ENCODE peak calls at places on chromosomes 3 and 15, in four cellular contexts. One of them, this sample, is unnamed.
A peak's percentile ranks its signal among the peaks of the same experiment; 100 is the strongest.

GRCh38 chr3:46946416-46946815 is 30.1 kb downstream of the CCDC12 start:
- DNase-seq in BE2C: no peak
- DNase-seq in Panc1: no peak
- DNase-seq in PC-3: peak; percentile 6
- DNase-seq in this sample: no peak

GRCh38 chr3:153768559-153769469 is 352.4 kb upstream of the ARHGEF26 start:
- DNase-seq in BE2C: peak; percentile 20
- DNase-seq in Panc1: peak; percentile 39
- DNase-seq in PC-3: peak; percentile 78
- DNase-seq in this sample: peak; percentile 60

GRCh38 chr3:171455603-171456550 is 4.3 kb downstream of the TNIK start:
- DNase-seq in BE2C: no peak
- DNase-seq in Panc1: no peak
- DNase-seq in PC-3: peak; percentile 72
- DNase-seq in this sample: no peak

GRCh38 chr3:53885239-53885638 is 3.3 kb upstream of the ACTR8 start:
- DNase-seq in BE2C: no peak
- DNase-seq in Panc1: no peak
- DNase-seq in PC-3: no peak
- DNase-seq in this sample: no peak

GRCh38 chr3:4846529-4846928 is 132.7 kb upstream of the BHLHE40 start:
- DNase-seq in BE2C: no peak
- DNase-seq in Panc1: no peak
- DNase-seq in PC-3: no peak
- DNase-seq in this sample: no peak

GRCh38 chr3:138213373-138214085 is 26.4 kb downstream of the ARMC8 start:
- DNase-seq in BE2C: peak; percentile 26
- DNase-seq in Panc1: no peak
- DNase-seq in PC-3: no peak
- DNase-seq in this sample: no peak

GRCh38 chr3:127985216-127985615 is 67.0 kb upstream of the SEC61A1 start:
- DNase-seq in BE2C: no peak
- DNase-seq in Panc1: no peak
- DNase-seq in PC-3: no peak
- DNase-seq in this sample: no peak

GRCh38 chr15:83716605-83717004 is 62.7 kb downstream of the ADAMTSL3 start:
- DNase-seq in BE2C: no peak
- DNase-seq in Panc1: no peak
- DNase-seq in PC-3: no peak
- DNase-seq in this sample: no peak

GRCh38 chr15:52021892-52022540 is 3.0 kb downstream of the MAPK6 start:
- DNase-seq in BE2C: no peak
- DNase-seq in Panc1: no peak
- DNase-seq in PC-3: no peak
- DNase-seq in this sample: no peak

GRCh38 chr3:122097141-122097540 is 42.0 kb downstream of the CD86 start:
- DNase-seq in BE2C: no peak
- DNase-seq in Panc1: no peak
- DNase-seq in PC-3: no peak
- DNase-seq in this sample: no peak

GRCh38 chr15:42384597-42384996 is 25.3 kb downstream of the CAPN3 start:
- DNase-seq in BE2C: no peak
- DNase-seq in Panc1: no peak
- DNase-seq in PC-3: no peak
- DNase-seq in this sample: peak; percentile 42

GRCh38 chr3:107705046-107705445 is 182.3 kb downstream of the BBX start:
- DNase-seq in BE2C: no peak
- DNase-seq in Panc1: no peak
- DNase-seq in PC-3: no peak
- DNase-seq in this sample: no peak

GRCh38 chr3:161388860-161389259 is 17.5 kb upstream of the SPTSSB start:
- DNase-seq in BE2C: no peak
- DNase-seq in Panc1: no peak
- DNase-seq in PC-3: peak; percentile 60
- DNase-seq in this sample: no peak

GRCh38 chr3:109257269-109257668 is 59.0 kb downstream of the DPPA2 start:
- DNase-seq in BE2C: no peak
- DNase-seq in Panc1: no peak
- DNase-seq in PC-3: peak; percentile 34
- DNase-seq in this sample: peak; percentile 96

GRCh38 chr15:73851679-73852078 is 21.7 kb upstream of the TBC1D21 start:
- DNase-seq in BE2C: no peak
- DNase-seq in Panc1: no peak
- DNase-seq in PC-3: peak; percentile 68
- DNase-seq in this sample: peak; percentile 88

GRCh38 chr3:39107056-39107873 is at the start of the genes GORASP1 and TTC21A:
- DNase-seq in BE2C: peak; percentile 73
- DNase-seq in Panc1: no peak
- DNase-seq in PC-3: peak; percentile 86
- DNase-seq in this sample: peak; percentile 91

DNA sequence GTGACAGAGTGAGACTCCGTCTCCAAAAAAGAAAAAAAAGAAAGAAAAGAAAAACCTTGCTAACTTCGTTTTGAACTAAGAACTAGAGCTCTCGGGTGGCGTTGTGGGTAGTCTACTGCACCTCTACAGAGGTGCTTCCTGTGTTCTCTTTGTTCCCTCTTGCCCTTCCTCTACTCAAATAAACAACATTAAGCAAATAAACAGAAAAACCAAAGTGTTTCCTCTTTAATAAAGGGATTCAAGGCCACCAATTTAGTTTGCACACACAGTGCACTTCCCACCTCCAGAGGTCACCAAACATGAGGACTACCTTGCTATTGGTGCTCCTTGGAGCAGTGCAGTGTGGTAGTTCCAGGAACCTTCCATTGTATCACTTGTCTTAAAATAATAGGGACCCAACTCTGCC is 354.2 kb upstream of the TBL1XR1 start:
- DNase-seq in BE2C: no peak
- DNase-seq in Panc1: no peak
- DNase-seq in PC-3: no peak
- DNase-seq in this sample: no peak
- H3K4me3 ChIP-seq in BE2C: no peak overlapping the region
- H3K4me3 ChIP-seq in Panc1: no peak overlapping the region
- H3K4me3 ChIP-seq in PC-3: no peak overlapping the region
- H3K4me3 ChIP-seq in this sample: no peak overlapping the region

DNA sequence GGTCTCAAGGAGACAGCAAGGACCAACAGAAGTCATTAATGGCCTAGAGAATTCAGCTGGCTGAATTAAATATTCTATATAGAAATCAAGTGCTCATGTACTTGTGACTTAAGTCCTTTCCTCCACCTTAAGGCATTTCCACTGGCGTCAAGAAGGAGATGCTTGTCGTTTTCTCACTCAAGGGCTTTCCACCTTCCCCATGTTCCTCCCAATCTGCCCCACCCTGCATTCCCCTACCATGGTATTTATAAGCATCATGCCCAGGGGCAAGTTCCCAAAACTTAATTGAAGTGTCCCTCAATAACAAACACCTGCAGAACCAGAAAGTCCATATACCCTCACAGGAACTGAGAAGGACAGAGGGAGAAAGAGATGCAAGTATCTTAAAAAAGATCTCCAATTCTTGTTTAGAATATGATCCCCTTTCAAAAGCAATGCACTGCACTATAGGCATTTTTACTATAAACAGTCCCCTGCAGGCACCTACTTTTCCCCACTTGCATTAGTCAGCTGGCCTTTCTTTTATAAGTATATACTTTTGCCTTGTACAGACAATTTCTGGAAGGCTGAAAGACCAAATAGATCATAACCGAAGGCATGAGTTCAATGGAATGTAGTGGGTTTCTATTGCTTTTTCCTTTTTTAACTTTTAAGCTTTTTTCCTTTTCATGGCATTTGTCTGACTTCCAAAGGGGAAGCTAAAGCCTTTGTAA is 29.6 kb downstream of the TMEM39A start:
- DNase-seq in BE2C: no peak
- DNase-seq in Panc1: no peak
- DNase-seq in PC-3: no peak
- DNase-seq in this sample: no peak
- H3K36me3 ChIP-seq in BE2C: peaks cover 82% of the 10 kb centered on the region
- H3K36me3 ChIP-seq in Panc1: peaks cover 48% of the 10 kb centered on the region
- H3K36me3 ChIP-seq in PC-3: peaks cover 82% of the 10 kb centered on the region
- H3K36me3 ChIP-seq in this sample: peaks cover 64% of the 10 kb centered on the region

GRCh38 chr15:69742361-69742760 is 289.7 kb downstream of the RPLP1 start:
- DNase-seq in BE2C: no peak
- DNase-seq in Panc1: no peak
- DNase-seq in PC-3: no peak
- DNase-seq in this sample: no peak
- TF ChIP-seq CTCF in BE2C: no peak
- TF ChIP-seq CTCF in Panc1: no peak
- TF ChIP-seq CTCF in PC-3: no peak
- TF ChIP-seq CTCF in this sample: no peak

GRCh38 chr15:60370804-60371700 is 26.7 kb downstream of the ANXA2 start:
- DNase-seq in BE2C: peak; percentile 59
- DNase-seq in Panc1: peak; percentile 96
- DNase-seq in PC-3: peak; percentile 97
- DNase-seq in this sample: peak; percentile 99
- H3K4me3 ChIP-seq in BE2C: no peak overlapping the region
- H3K4me3 ChIP-seq in Panc1: no peak overlapping the region
- H3K4me3 ChIP-seq in PC-3: peak overlapping the region; percentile 40
- H3K4me3 ChIP-seq in this sample: no peak overlapping the region

DNA sequence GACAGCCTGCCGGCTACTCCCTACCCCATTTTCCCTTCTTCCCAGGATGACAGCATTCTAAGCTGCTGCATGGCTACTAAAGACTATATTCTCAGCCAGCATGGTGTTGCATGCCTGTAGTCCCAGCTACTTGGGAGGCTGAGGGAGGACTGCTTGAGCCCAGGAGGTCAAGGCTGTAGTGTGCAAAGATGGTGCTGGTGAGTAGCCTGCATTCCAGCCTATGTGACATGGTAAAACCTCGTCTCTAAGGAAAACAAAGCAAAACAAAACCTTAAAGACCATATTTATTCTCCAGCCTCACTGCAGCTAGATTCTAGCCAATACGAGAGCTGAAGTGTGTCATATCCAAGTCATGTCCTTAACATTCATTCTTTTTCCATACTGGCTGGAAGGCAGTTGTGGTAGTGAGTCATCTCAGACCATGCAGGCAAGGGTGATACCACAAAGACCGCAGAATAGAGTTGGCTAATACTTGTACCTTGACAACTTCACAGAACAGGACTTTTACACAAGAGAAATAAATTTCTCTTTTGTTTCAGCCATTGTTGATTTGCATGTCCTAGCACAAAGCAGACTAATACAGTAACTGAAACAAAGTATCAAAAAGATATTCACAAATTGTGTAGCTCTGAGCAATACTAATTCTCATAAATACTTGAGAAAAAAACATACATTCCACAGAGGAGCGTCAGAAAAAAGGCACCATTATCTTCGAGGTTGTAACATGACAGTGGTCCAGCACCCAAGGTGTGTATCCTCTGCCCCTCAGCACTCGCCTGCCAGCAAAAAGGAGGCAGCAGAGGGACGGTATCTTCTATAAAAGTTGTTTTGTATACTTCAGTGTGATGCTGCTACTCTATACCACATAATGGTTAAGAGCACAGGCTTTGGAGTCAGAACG is 14.8 kb downstream of the PBRM1 start:
- DNase-seq in BE2C: no peak
- DNase-seq in Panc1: peak; percentile 92
- DNase-seq in PC-3: peak; percentile 99
- DNase-seq in this sample: no peak
- H3K36me3 ChIP-seq in BE2C: peaks cover 3% of the 10 kb centered on the region
- H3K36me3 ChIP-seq in Panc1: peaks cover 6% of the 10 kb centered on the region
- H3K36me3 ChIP-seq in PC-3: peaks cover 22% of the 10 kb centered on the region
- H3K36me3 ChIP-seq in this sample: peaks cover 34% of the 10 kb centered on the region